ENCODE peak calls at places on chromosomes 13 and 19, in five cellular contexts. One of them, this sample, is unnamed.

GRCh38 chr19:32876236-32876918 is 6.8 kb upstream of the SLC7A9 start:
- DNase-seq in pancreas: no peak
- DNase-seq in heart right ventricle: no peak
- DNase-seq in cardiac muscle cell: no peak
- DNase-seq in left ventricle myocardium inferior: no peak
- DNase-seq in this sample: peak

GRCh38 chr13:21686761-21687391 is 16.0 kb downstream of the FGF9 start:
- DNase-seq in heart right ventricle: no peak
- DNase-seq in left ventricle myocardium inferior: no peak
- DNase-seq in cardiac muscle cell: no peak
- DNase-seq in pancreas: no peak
- DNase-seq in this sample: no peak

GRCh38 chr13:91719033-91719432 is 320.6 kb downstream of the GPC5 start:
- DNase-seq in heart right ventricle: peak
- DNase-seq in left ventricle myocardium inferior: no peak
- DNase-seq in cardiac muscle cell: peak
- DNase-seq in pancreas: no peak
- DNase-seq in this sample: no peak

GRCh38 chr13:23639672-23640275 is 69.6 kb downstream of the TNFRSF19 start:
- DNase-seq in heart right ventricle: no peak
- DNase-seq in cardiac muscle cell: no peak
- DNase-seq in left ventricle myocardium inferior: no peak
- DNase-seq in pancreas: no peak
- DNase-seq in this sample: no peak

GRCh38 chr19:3642987-3643386 is 16.4 kb upstream of the CACTIN start:
- DNase-seq in cardiac muscle cell: no peak
- DNase-seq in pancreas: no peak
- DNase-seq in left ventricle myocardium inferior: no peak
- DNase-seq in heart right ventricle: no peak
- DNase-seq in this sample: no peak

GRCh38 chr13:99280166-99280565 is 22.0 kb upstream of the GPR18 start:
- DNase-seq in pancreas: no peak
- DNase-seq in cardiac muscle cell: no peak
- DNase-seq in heart right ventricle: no peak
- DNase-seq in left ventricle myocardium inferior: no peak
- DNase-seq in this sample: no peak

GRCh38 chr13:103772576-103772975 is 706.4 kb upstream of the SLC10A2 start:
- DNase-seq in left ventricle myocardium inferior: no peak
- DNase-seq in heart right ventricle: no peak
- DNase-seq in pancreas: no peak
- DNase-seq in cardiac muscle cell: no peak
- DNase-seq in this sample: no peak

GRCh38 chr19:53977991-53978731 is 13.3 kb upstream of the CACNG6 start:
- DNase-seq in cardiac muscle cell: peak
- DNase-seq in heart right ventricle: peak
- DNase-seq in left ventricle myocardium inferior: peak
- DNase-seq in pancreas: peak
- DNase-seq in this sample: no peak

GRCh38 chr13:40445557-40445990 is 220.9 kb downstream of the FOXO1 start:
- DNase-seq in cardiac muscle cell: peak
- DNase-seq in heart right ventricle: peak
- DNase-seq in left ventricle myocardium inferior: peak
- DNase-seq in pancreas: peak
- DNase-seq in this sample: peak

GRCh38 chr13:65555973-65556372 is 1674.2 kb downstream of the PCDH9 start:
- DNase-seq in heart right ventricle: no peak
- DNase-seq in left ventricle myocardium inferior: no peak
- DNase-seq in pancreas: no peak
- DNase-seq in cardiac muscle cell: no peak
- DNase-seq in this sample: no peak

GRCh38 chr13:26112843-26113242 is 61.0 kb upstream of the SHISA2 start:
- DNase-seq in pancreas: no peak
- DNase-seq in left ventricle myocardium inferior: no peak
- DNase-seq in heart right ventricle: no peak
- DNase-seq in cardiac muscle cell: peak
- DNase-seq in this sample: no peak

GRCh38 chr13:111074826-111075225 is 40.3 kb upstream of the ARHGEF7 start:
- DNase-seq in left ventricle myocardium inferior: no peak
- DNase-seq in pancreas: no peak
- DNase-seq in cardiac muscle cell: no peak
- DNase-seq in heart right ventricle: no peak
- DNase-seq in this sample: no peak

GRCh38 chr13:26495749-26496148 is 61.7 kb upstream of the WASF3 start:
- DNase-seq in cardiac muscle cell: no peak
- DNase-seq in heart right ventricle: no peak
- DNase-seq in pancreas: no peak
- DNase-seq in left ventricle myocardium inferior: no peak
- DNase-seq in this sample: no peak

GRCh38 chr13:31208554-31209122 is 8.9 kb downstream of the B3GLCT start:
- DNase-seq in cardiac muscle cell: no peak
- DNase-seq in heart right ventricle: no peak
- DNase-seq in left ventricle myocardium inferior: no peak
- DNase-seq in pancreas: no peak
- DNase-seq in this sample: no peak

GRCh38 chr13:113765241-113765910 is 6.3 kb downstream of the TMEM255B start:
- DNase-seq in cardiac muscle cell: no peak
- DNase-seq in pancreas: no peak
- DNase-seq in heart right ventricle: no peak
- DNase-seq in left ventricle myocardium inferior: no peak
- DNase-seq in this sample: peak

GRCh38 chr19:13118424-13119193 is 545 bp downstream of the NACC1 start:
- DNase-seq in heart right ventricle: peak
- DNase-seq in cardiac muscle cell: peak
- DNase-seq in left ventricle myocardium inferior: peak
- DNase-seq in pancreas: peak
- DNase-seq in this sample: peak

GRCh38 chr19:2255982-2256685 is at the start of gene JSRP1:
- DNase-seq in left ventricle myocardium inferior: no peak
- DNase-seq in heart right ventricle: no peak
- DNase-seq in pancreas: no peak
- DNase-seq in cardiac muscle cell: no peak
- DNase-seq in this sample: no peak

GRCh38 chr19:4866595-4867424 is 657 bp downstream of the PLIN3 start:
- DNase-seq in pancreas: peak
- DNase-seq in heart right ventricle: peak
- DNase-seq in left ventricle myocardium inferior: peak
- DNase-seq in cardiac muscle cell: peak
- DNase-seq in this sample: peak

GRCh38 chr13:66780814-66781213 is 449.3 kb downstream of the PCDH9 start:
- DNase-seq in left ventricle myocardium inferior: no peak
- DNase-seq in heart right ventricle: no peak
- DNase-seq in pancreas: no peak
- DNase-seq in cardiac muscle cell: peak
- DNase-seq in this sample: no peak

GRCh38 chr19:43726736-43727592 is 11.1 kb downstream of the IRGC start:
- DNase-seq in heart right ventricle: peak
- DNase-seq in cardiac muscle cell: peak
- DNase-seq in left ventricle myocardium inferior: peak
- DNase-seq in pancreas: no peak
- DNase-seq in this sample: no peak

GRCh38 chr19:14090509-14091085 is at the start of gene SAMD1:
- DNase-seq in heart right ventricle: peak
- DNase-seq in pancreas: peak
- DNase-seq in left ventricle myocardium inferior: peak
- DNase-seq in cardiac muscle cell: peak
- DNase-seq in this sample: peak

GRCh38 chr13:36736119-36736726 is 62.4 kb downstream of the SERTM1 start:
- DNase-seq in left ventricle myocardium inferior: no peak
- DNase-seq in cardiac muscle cell: peak
- DNase-seq in heart right ventricle: no peak
- DNase-seq in pancreas: peak
- DNase-seq in this sample: no peak

GRCh38 chr19:13398780-13399726 is 107.2 kb downstream of the CACNA1A start:
- DNase-seq in pancreas: no peak
- DNase-seq in cardiac muscle cell: peak
- DNase-seq in left ventricle myocardium inferior: peak
- DNase-seq in heart right ventricle: peak
- DNase-seq in this sample: no peak

GRCh38 chr19:18494267-18494607 is 27.6 kb downstream of the ELL start:
- DNase-seq in pancreas: no peak
- DNase-seq in heart right ventricle: no peak
- DNase-seq in cardiac muscle cell: peak
- DNase-seq in left ventricle myocardium inferior: no peak
- DNase-seq in this sample: no peak

GRCh38 chr13:102977471-102977870 is 88.7 kb downstream of the SLC10A2 start:
- DNase-seq in heart right ventricle: no peak
- DNase-seq in pancreas: no peak
- DNase-seq in left ventricle myocardium inferior: no peak
- DNase-seq in cardiac muscle cell: peak
- DNase-seq in this sample: no peak

DNA sequence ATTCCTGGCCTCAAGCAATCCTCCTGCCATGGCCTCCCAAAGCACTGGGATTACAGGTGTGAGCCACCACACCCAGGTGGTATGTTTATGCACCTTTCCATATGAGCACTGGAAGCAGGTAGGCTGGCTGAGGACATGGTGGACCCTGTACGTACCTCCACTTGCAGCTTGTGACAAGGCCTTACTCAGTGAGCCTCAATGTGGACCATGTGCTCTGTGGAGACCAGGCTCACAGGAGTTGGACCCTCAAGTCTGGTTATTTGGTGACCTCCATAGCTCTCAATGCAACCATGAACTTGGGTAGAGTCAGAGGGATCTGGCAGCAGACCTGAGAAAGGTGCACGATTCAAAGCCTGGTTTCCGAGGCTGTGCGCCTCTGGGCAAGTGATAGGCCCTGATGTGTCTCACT is 5.5 kb downstream of the ACP4 start:
- DNase-seq in cardiac muscle cell: no peak
- DNase-seq in left ventricle myocardium inferior: no peak
- DNase-seq in heart right ventricle: no peak
- DNase-seq in pancreas: no peak
- DNase-seq in this sample: no peak
- H3K27ac ChIP-seq in cardiac muscle cell: no peak
- H3K27ac ChIP-seq in left ventricle myocardium inferior: no peak
- H3K27ac ChIP-seq in heart right ventricle: no peak
- H3K27ac ChIP-seq in pancreas: no peak
- H3K27ac ChIP-seq in this sample: no peak

DNA sequence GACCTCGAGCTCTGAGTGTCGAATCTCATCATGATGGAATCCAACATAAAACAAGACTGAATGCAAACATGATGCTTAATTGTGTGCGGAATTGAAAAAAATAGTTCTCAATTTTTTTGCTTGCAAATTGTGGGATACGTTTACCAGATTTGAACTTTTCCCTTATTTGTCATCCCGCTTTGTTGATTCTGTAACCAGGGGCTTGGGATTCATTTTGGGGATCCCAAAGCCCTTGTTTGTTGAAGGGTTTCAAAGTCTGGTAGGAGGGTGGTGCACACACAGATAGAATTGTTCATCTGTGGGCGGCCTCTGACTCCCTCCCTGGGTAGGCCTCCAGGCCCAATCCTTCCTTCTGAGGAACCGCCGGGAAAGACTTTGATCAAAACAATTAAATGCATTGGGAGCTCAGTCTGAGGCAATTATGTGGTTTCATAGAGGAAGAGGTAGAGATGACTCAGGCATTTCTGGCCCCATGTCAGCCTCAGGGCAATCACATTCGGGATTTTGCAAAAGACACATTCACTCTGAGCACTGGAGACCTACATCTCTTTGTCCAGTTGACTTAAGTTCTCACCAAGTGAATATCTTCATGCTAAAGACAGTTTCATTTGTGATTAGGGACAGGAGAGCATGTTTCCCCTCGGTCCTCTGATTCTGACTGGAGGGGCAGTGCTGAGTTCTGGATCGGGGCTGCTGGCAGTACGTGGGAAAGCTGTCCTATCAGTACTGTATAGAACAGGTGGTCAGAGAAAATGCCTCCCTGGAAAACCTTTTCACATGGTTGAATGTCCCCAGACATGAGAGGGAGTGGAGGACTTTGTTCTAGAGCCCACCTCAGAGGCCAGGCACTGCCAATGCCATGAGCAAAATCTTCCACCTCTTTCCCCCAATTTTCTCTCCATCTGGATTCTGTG is 27.8 kb upstream of the IGFL4 start:
- DNase-seq in heart right ventricle: no peak
- DNase-seq in pancreas: no peak
- DNase-seq in cardiac muscle cell: peak
- DNase-seq in left ventricle myocardium inferior: no peak
- DNase-seq in this sample: no peak
- H3K27ac ChIP-seq in heart right ventricle: no peak
- H3K27ac ChIP-seq in pancreas: no peak
- H3K27ac ChIP-seq in cardiac muscle cell: no peak
- H3K27ac ChIP-seq in left ventricle myocardium inferior: no peak
- H3K27ac ChIP-seq in this sample: no peak

DNA sequence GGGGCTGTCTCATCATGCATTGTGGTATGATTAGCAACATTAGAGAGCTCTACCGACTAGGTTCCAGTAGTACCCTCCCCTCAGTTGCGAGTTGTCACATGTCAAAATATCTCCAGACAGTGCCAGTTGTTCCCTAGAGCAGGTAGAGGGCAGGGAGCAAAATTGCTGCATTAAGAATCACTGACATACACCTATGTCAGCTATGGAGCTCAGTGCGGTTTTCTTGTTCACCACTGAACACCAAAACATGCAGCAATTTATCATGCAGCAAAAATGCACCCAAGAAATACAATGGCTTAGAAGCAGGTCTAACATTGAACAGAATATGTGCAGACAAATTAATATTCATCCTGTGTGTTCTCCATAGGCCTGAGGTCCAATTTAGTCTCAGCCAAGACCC is 186.9 kb upstream of the STARD13 start:
- DNase-seq in pancreas: no peak
- DNase-seq in left ventricle myocardium inferior: no peak
- DNase-seq in cardiac muscle cell: no peak
- DNase-seq in heart right ventricle: no peak
- DNase-seq in this sample: no peak
- H3K27ac ChIP-seq in pancreas: no peak
- H3K27ac ChIP-seq in left ventricle myocardium inferior: no peak
- H3K27ac ChIP-seq in cardiac muscle cell: no peak
- H3K27ac ChIP-seq in heart right ventricle: no peak
- H3K27ac ChIP-seq in this sample: no peak

DNA sequence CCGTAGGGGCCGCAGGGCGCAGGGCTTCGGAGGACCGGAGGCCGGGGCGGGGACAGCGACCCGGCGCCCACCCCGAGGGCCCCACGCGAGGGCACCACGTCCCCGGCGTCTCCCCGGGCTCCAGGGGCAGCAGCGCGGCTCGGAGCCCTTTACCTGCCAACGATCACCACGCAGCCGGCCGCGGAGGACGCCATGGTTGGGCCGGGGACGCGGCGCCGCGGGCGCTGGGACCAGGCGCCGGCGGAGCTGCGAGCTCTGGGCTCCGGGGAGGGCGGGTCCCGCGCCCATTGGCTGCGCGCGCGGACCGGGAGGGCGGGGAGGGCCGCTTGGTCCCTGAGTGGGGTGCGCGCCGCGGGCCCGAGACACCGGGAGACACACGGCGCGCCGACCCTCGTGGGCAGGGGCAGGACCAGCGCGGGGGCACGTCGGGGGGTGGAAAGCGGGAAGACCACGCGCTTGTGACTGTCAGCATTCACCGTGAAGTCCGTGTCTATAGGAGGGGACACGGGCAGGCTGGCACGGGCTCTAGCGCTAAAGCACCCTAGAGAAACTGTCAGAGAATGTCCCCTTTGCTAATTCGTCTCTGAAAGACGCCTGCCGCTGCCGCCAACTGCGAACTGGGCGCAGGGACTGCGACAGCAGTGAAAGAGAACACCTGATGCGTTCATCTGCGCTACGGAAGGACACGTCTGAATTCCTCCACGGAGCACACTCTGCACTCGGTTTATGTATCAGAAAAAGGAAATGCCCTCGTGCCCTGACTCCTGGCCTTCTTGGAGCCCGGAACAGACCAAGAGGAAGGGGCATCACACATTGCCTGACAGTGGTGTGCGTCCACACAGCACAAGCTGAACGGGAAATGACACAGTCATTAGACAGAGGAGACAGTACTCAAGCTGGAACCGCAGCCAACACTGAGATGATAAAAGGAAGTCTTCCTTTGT is at the start of gene CRYL1:
- DNase-seq in heart right ventricle: peak
- DNase-seq in cardiac muscle cell: peak
- DNase-seq in left ventricle myocardium inferior: peak
- DNase-seq in pancreas: peak
- DNase-seq in this sample: peak
- H3K27ac ChIP-seq in heart right ventricle: peak
- H3K27ac ChIP-seq in cardiac muscle cell: no peak
- H3K27ac ChIP-seq in left ventricle myocardium inferior: peak
- H3K27ac ChIP-seq in pancreas: peak
- H3K27ac ChIP-seq in this sample: peak